ENCODE peak calls at places on chromosomes 2 and 18, in nine cellular contexts. G is H7; T is CD4-positive, CD25-positive, alpha-beta regulatory T cell; N is GM04504; Z is activated naive CD4-positive, alpha-beta T cell treated with anti-CD3 and anti-CD28 coated beads, Interleukin-2, amount 10 ng/mL, durations not matched to agents 7 days and 5 days; E is activated CD8-positive, alpha-beta memory T cell treated with anti-CD3 and anti-CD28 coated beads for 48 hours; I is activated naive CD8-positive, alpha-beta T cell treated with anti-CD3 and anti-CD28 coated beads, Interleukin-2, amount 50 U/mL, for 24 hours; H is heart right ventricle; Y is AG08396. M is an unnamed sample.

GRCh38 chr2:231297108-231297908 is 98.2 kb upstream of the B3GNT7 start:
- DNase-seq in E (no peak), N (peak; percentile 6), Y (peak; percentile 69), G (peak; percentile 92), T (peak; percentile 39), I (peak; percentile 33), H (peak; percentile 49), Z (peak; percentile 45), M (peak; percentile 85)

GRCh38 chr2:104853401-104853925 is 452 bp upstream of the POU3F3 start:
- DNase-seq in T (no peak), G (no peak), Y (peak; percentile 10), E (no peak), N (no peak), I (no peak), Z (no peak), H (no peak), M (no peak)

GRCh38 chr2:29011650-29012060 is 30.6 kb downstream of the TOGARAM2 start:
- DNase-seq in Z (peak; percentile 78), T (peak; percentile 86), H (peak; percentile 79), I (peak; percentile 65), N (no peak), Y (no peak), G (no peak), E (no peak), M (no peak)

GRCh38 chr2:20365249-20365817 is 14.7 kb upstream of the PUM2 start:
- DNase-seq in G (no peak), Y (peak; percentile 62), Z (peak; percentile 71), I (peak; percentile 22), T (peak; percentile 90), E (no peak), N (peak; percentile 37), H (no peak), M (peak; percentile 64)

GRCh38 chr2:43960921-43961320 is 34.9 kb downstream of the LRPPRC start:
- DNase-seq in I (no peak), Z (no peak), T (no peak), G (no peak), Y (no peak), H (no peak), E (no peak), N (no peak), M (no peak)

GRCh38 chr2:122451040-122451439 is 695.6 kb downstream of the TSN start:
- DNase-seq in E (no peak), H (no peak), I (no peak), Z (no peak), N (peak; percentile 2), Y (peak; percentile 7), G (peak; percentile 13), T (peak; percentile 16), M (peak; percentile 5)

GRCh38 chr2:160566717-160567116 is 73.1 kb upstream of the RBMS1 start:
- DNase-seq in Z (no peak), G (no peak), I (no peak), N (no peak), H (no peak), E (no peak), Y (no peak), T (no peak), M (no peak)

GRCh38 chr18:62018034-62018760 is 125.4 kb upstream of the RNF152 start:
- DNase-seq in N (peak; percentile 78), H (peak; percentile 62), T (no peak), E (no peak), Y (peak; percentile 78), I (no peak), G (no peak), Z (no peak), M (no peak)

GRCh38 chr2:20925265-20925889 is 102.5 kb upstream of the LDAH start:
- DNase-seq in Z (peak; percentile 37), T (no peak), H (no peak), I (peak; percentile 6), Y (peak; percentile 25), G (peak; percentile 60), N (no peak), E (no peak), M (no peak)

GRCh38 chr2:10246370-10246769 is 56.3 kb upstream of the HPCAL1 start:
- DNase-seq in Y (no peak), H (no peak), I (no peak), G (no peak), E (no peak), Z (no peak), N (no peak), T (no peak), M (no peak)

GRCh38 chr2:106516436-106516835 is 29.3 kb downstream of the CD8B2 start:
- DNase-seq in H (no peak), N (no peak), Y (no peak), I (no peak), T (no peak), G (no peak), E (no peak), Z (no peak), M (no peak)

GRCh38 chr2:58120626-58121229 is 74.1 kb downstream of the VRK2 start:
- DNase-seq in Y (no peak), Z (no peak), H (no peak), N (no peak), T (no peak), G (no peak), E (no peak), I (no peak), M (no peak)

GRCh38 chr18:657311-657997 is at the start of gene TYMS:
- DNase-seq in Y (peak; percentile 71), N (peak; percentile 10), Z (peak; percentile 73), G (peak; percentile 90), H (peak; percentile 18), E (peak; percentile 53), T (peak; percentile 68), I (peak; percentile 71), M (peak; percentile 83)